ENCODE peak calls at places on chromosome 4, in five cellular contexts. F is pancreas, X is AG10803, T is esophagus squamous epithelium, V is tibial nerve. D is an unnamed sample.

GRCh38 chr4:152193059-152193458 is 342.8 kb downstream of the FBXW7 start:
- DNase-seq in F (no peak), X (peak; percentile 11), T (no peak), V (no peak), D (no peak)

GRCh38 chr4:52312722-52313121 is 261.6 kb downstream of the SPATA18 start:
- DNase-seq in F (no peak), X (no peak), T (no peak), V (no peak), D (no peak)

GRCh38 chr4:101102114-101102752 is 245.1 kb downstream of the PPP3CA start:
- DNase-seq in F (no peak), X (peak; percentile 94), T (no peak), V (peak; percentile 70), D (no peak)

GRCh38 chr4:26636458-26636857 is 52.6 kb downstream of the TBC1D19 start:
- DNase-seq in F (no peak), X (no peak), T (no peak), V (no peak), D (no peak)

GRCh38 chr4:149985981-149986380 is 92.3 kb upstream of the DCLK2 start:
- DNase-seq in F (no peak), X (no peak), T (no peak), V (no peak), D (no peak)

GRCh38 chr4:170698334-170698733 is 608.6 kb upstream of the AADAT start:
- DNase-seq in F (no peak), X (no peak), T (no peak), V (no peak), D (no peak)

GRCh38 chr4:143514432-143514831 is 930 bp downstream of the SMARCA5 start:
- DNase-seq in F (peak; percentile 60), X (peak; percentile 45), T (no peak), V (peak; percentile 32), D (peak; percentile 59)

GRCh38 chr4:142406051-142406549 is 440.0 kb downstream of the INPP4B start:
- DNase-seq in F (no peak), X (peak; percentile 54), T (no peak), V (no peak), D (no peak)

GRCh38 chr4:165874799-165875371 is 1.8 kb downstream of the TLL1 start:
- DNase-seq in F (peak; percentile 53), X (no peak), T (no peak), V (no peak), D (peak; percentile 76)

GRCh38 chr4:30671926-30672325 is 48.2 kb upstream of the PCDH7 start:
- DNase-seq in F (no peak), X (no peak), T (no peak), V (no peak), D (no peak)

GRCh38 chr4:117412661-117413060 is 327.3 kb upstream of the TRAM1L1 start:
- DNase-seq in F (no peak), X (no peak), T (no peak), V (no peak), D (no peak)
- TF ChIP-seq CTCF in F (no peak), X (no peak), T (no peak), V (no peak), D (no peak)

DNA sequence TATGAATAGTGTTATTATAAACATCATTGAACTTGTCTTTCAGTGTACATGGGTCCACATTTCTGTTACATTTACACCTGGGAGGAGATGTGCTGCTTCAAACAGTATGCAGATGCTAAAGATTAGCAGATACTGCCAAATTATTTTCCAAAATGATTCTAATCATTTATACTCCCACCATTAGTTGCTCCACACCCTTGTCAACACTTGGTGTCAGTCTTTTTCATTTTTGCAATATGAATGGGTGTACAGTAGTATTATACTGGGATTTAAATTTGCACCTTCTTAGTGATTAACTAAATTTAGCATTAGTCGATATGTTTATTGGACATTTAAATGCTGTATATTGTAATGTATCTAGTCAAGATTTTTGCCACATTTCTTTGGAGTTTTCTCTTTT is 131.6 kb upstream of the GRID2 start:
- DNase-seq in F (no peak), X (no peak), T (no peak), V (no peak), D (no peak)
- TF ChIP-seq CTCF in F (no peak), X (no peak), T (no peak), V (no peak), D (no peak)

DNA sequence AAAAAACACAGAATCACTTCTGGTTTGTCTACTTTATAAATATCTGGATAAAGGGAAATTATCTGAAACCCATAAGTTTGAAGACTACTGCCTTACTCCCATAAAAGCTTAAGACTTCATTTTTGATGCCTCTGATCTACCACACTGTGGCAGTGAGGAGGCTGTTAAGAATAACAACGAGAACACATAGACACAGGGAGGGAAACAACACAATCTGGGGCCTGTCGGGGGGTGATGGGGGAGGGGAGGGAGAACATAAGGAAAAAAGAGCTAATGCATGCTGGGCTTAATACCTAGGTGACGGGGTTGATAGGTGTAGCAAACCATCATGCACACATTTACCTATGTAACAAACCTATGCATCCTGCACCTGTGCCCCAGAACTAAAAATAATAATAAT is 573.7 kb downstream of the GBA3 start:
- DNase-seq in F (no peak), X (no peak), T (no peak), V (no peak), D (no peak)
- TF ChIP-seq CTCF in F (no peak), X (no peak), T (no peak), V (no peak), D (no peak)

GRCh38 chr4:112266823-112267222 is 18.9 kb downstream of the TIFA start:
- DNase-seq in F (no peak), X (peak; percentile 33), T (no peak), V (no peak), D (no peak)
- TF ChIP-seq CTCF in F (peak; percentile 31), X (peak; percentile 54), T (peak; percentile 29), V (no peak), D (peak; percentile 28)

DNA sequence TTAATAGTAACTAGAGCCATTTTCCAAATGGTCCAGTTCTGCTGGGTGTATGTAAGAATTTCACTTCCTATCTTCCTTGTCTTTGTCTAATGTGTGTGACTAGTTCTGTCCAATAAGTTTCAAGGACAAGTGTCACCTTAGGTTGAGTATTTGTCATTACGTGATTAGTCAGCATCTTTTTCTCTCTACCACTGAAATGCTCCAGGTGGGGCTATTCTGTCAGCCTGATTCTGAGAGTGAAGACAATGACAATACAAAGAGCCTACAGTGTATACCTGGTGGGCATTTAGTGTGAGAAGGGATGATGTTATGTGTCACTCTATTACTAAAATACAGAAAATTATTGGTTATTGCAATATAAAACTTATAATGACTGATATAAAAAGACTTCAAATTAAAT is 876.3 kb downstream of the C4orf33 start:
- DNase-seq in F (no peak), X (no peak), T (no peak), V (no peak), D (no peak)
- TF ChIP-seq CTCF in F (no peak), X (no peak), T (no peak), V (no peak), D (no peak)

DNA sequence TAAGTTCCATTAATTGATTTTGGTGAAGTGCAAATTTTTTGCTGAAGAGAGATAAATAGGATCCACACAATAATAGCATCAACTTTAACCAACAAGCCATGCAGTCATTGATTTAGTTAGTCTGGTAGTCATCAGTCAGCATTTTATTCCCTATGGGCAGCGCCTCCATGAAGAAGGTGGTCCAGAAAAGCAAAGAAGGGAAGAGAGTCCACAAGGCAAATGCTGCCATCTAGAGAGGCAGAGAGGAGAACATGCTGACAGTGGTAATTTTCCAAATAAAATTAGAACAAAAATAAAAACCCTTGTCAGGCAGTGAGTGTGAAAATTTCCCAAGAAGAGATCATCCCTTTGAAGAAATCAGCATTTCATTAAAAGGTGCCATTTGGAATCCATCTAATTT is 366.7 kb upstream of the FAM241A start:
- DNase-seq in F (no peak), X (peak; percentile 54), T (no peak), V (no peak), D (no peak)
- TF ChIP-seq CTCF in F (no peak), X (peak; percentile 64), T (no peak), V (no peak), D (no peak)

GRCh38 chr4:124095596-124095995 is 616.9 kb downstream of the ANKRD50 start:
- DNase-seq in F (no peak), X (peak; percentile 43), T (no peak), V (no peak), D (no peak)

GRCh38 chr4:124096290-124096689 is 616.2 kb downstream of the ANKRD50 start:
- DNase-seq in F (no peak), X (no peak), T (no peak), V (no peak), D (no peak)

GRCh38 chr4:124097447-124097846 is 615.1 kb downstream of the ANKRD50 start:
- DNase-seq in F (no peak), X (peak; percentile 13), T (no peak), V (no peak), D (no peak)

GRCh38 chr4:124090007-124090406 is 622.5 kb downstream of the ANKRD50 start:
- DNase-seq in F (no peak), X (no peak), T (no peak), V (no peak), D (no peak)

GRCh38 chr4:124092101-124093057 is 620.2 kb downstream of the ANKRD50 start:
- DNase-seq in F (no peak), X (peak; percentile 41), T (no peak), V (peak; percentile 47), D (no peak)
- TF ChIP-seq CTCF in F (no peak), X (no peak), T (no peak), V (no peak), D (no peak)